ENCODE peak calls at places on chromosomes 7 and 10, in seven cellular contexts. One of them, this sample, is unnamed.

GRCh38 chr10:131692686-131693334 is 208.0 kb upstream of the PPP2R2D start:
- DNase-seq in transverse colon: no peak
- DNase-seq in upper lobe of left lung: no peak
- DNase-seq in stomach: no peak
- DNase-seq in GM23338: no peak
- DNase-seq in spleen: peak; percentile 54
- DNase-seq in HCT116: no peak
- DNase-seq in this sample: no peak

GRCh38 chr7:39595102-39595620 is 28.2 kb upstream of the RALA start:
- DNase-seq in upper lobe of left lung: no peak
- DNase-seq in stomach: no peak
- DNase-seq in transverse colon: no peak
- DNase-seq in GM23338: no peak
- DNase-seq in spleen: no peak
- DNase-seq in HCT116: no peak
- DNase-seq in this sample: no peak

GRCh38 chr7:120654241-120654640 is 203.7 kb downstream of the TSPAN12 start:
- DNase-seq in spleen: no peak
- DNase-seq in transverse colon: no peak
- DNase-seq in stomach: no peak
- DNase-seq in GM23338: no peak
- DNase-seq in upper lobe of left lung: no peak
- DNase-seq in HCT116: no peak
- DNase-seq in this sample: no peak

GRCh38 chr7:137074386-137075030 is 206.1 kb downstream of the CHRM2 start:
- DNase-seq in GM23338: no peak
- DNase-seq in upper lobe of left lung: no peak
- DNase-seq in HCT116: no peak
- DNase-seq in transverse colon: no peak
- DNase-seq in stomach: no peak
- DNase-seq in spleen: no peak
- DNase-seq in this sample: no peak

GRCh38 chr10:368579-369255 is 233.5 kb downstream of the ZMYND11 start:
- DNase-seq in spleen: peak; percentile 63
- DNase-seq in GM23338: no peak
- DNase-seq in stomach: no peak
- DNase-seq in upper lobe of left lung: peak; percentile 72
- DNase-seq in HCT116: no peak
- DNase-seq in transverse colon: no peak
- DNase-seq in this sample: no peak

GRCh38 chr7:91503934-91504575 is 239.8 kb downstream of the FZD1 start:
- DNase-seq in transverse colon: no peak
- DNase-seq in upper lobe of left lung: no peak
- DNase-seq in HCT116: no peak
- DNase-seq in spleen: no peak
- DNase-seq in GM23338: no peak
- DNase-seq in stomach: no peak
- DNase-seq in this sample: no peak

GRCh38 chr7:78130443-78131200 is 332.0 kb downstream of the PHTF2 start:
- DNase-seq in transverse colon: no peak
- DNase-seq in upper lobe of left lung: no peak
- DNase-seq in GM23338: peak; percentile 41
- DNase-seq in stomach: no peak
- DNase-seq in HCT116: no peak
- DNase-seq in spleen: no peak
- DNase-seq in this sample: no peak

GRCh38 chr10:96688789-96689188 is 31.5 kb downstream of the PIK3AP1 start:
- DNase-seq in upper lobe of left lung: no peak
- DNase-seq in GM23338: no peak
- DNase-seq in HCT116: no peak
- DNase-seq in stomach: no peak
- DNase-seq in transverse colon: no peak
- DNase-seq in spleen: no peak
- DNase-seq in this sample: no peak

GRCh38 chr10:120415709-120416330 is 41.2 kb upstream of the PLPP4 start:
- DNase-seq in upper lobe of left lung: no peak
- DNase-seq in transverse colon: no peak
- DNase-seq in spleen: no peak
- DNase-seq in stomach: no peak
- DNase-seq in GM23338: no peak
- DNase-seq in HCT116: no peak
- DNase-seq in this sample: no peak

GRCh38 chr7:138603549-138604324 is 97.4 kb downstream of the SVOPL start:
- DNase-seq in stomach: no peak
- DNase-seq in spleen: no peak
- DNase-seq in upper lobe of left lung: no peak
- DNase-seq in HCT116: no peak
- DNase-seq in GM23338: no peak
- DNase-seq in transverse colon: no peak
- DNase-seq in this sample: no peak

GRCh38 chr10:65968871-65969270 is 957.0 kb upstream of the LRRTM3 start:
- DNase-seq in spleen: no peak
- DNase-seq in upper lobe of left lung: no peak
- DNase-seq in GM23338: no peak
- DNase-seq in stomach: no peak
- DNase-seq in HCT116: no peak
- DNase-seq in transverse colon: no peak
- DNase-seq in this sample: no peak

GRCh38 chr7:69813637-69814240 is 215.5 kb downstream of the AUTS2 start:
- DNase-seq in upper lobe of left lung: no peak
- DNase-seq in spleen: no peak
- DNase-seq in HCT116: no peak
- DNase-seq in transverse colon: no peak
- DNase-seq in stomach: no peak
- DNase-seq in GM23338: no peak
- DNase-seq in this sample: no peak

GRCh38 chr10:13872411-13872810 is 285.6 kb downstream of the PRPF18 start:
- DNase-seq in stomach: no peak
- DNase-seq in spleen: no peak
- DNase-seq in transverse colon: no peak
- DNase-seq in HCT116: no peak
- DNase-seq in upper lobe of left lung: no peak
- DNase-seq in GM23338: no peak
- DNase-seq in this sample: no peak

GRCh38 chr7:80334185-80334584 is 177.7 kb downstream of the GNAT3 start:
- DNase-seq in upper lobe of left lung: no peak
- DNase-seq in transverse colon: no peak
- DNase-seq in HCT116: no peak
- DNase-seq in GM23338: no peak
- DNase-seq in stomach: no peak
- DNase-seq in spleen: no peak
- DNase-seq in this sample: no peak

GRCh38 chr7:45920543-45921380 is at the start of gene IGFBP3:
- DNase-seq in HCT116: no peak
- DNase-seq in transverse colon: no peak
- DNase-seq in GM23338: peak; percentile 85
- DNase-seq in spleen: no peak
- DNase-seq in stomach: no peak
- DNase-seq in upper lobe of left lung: peak; percentile 91
- DNase-seq in this sample: no peak

GRCh38 chr7:3463696-3464095 is 162.6 kb downstream of the SDK1 start:
- DNase-seq in HCT116: no peak
- DNase-seq in upper lobe of left lung: no peak
- DNase-seq in spleen: no peak
- DNase-seq in stomach: no peak
- DNase-seq in transverse colon: no peak
- DNase-seq in GM23338: no peak
- DNase-seq in this sample: no peak

GRCh38 chr7:143362126-143362961 is at the start of gene FAM131B:
- DNase-seq in GM23338: peak; percentile 66
- DNase-seq in HCT116: no peak
- DNase-seq in transverse colon: no peak
- DNase-seq in stomach: no peak
- DNase-seq in spleen: no peak
- DNase-seq in upper lobe of left lung: peak; percentile 84
- DNase-seq in this sample: no peak

GRCh38 chr7:150323682-150324365 is 479 bp upstream of the ACTR3C start:
- DNase-seq in HCT116: no peak
- DNase-seq in transverse colon: no peak
- DNase-seq in spleen: no peak
- DNase-seq in GM23338: no peak
- DNase-seq in stomach: no peak
- DNase-seq in upper lobe of left lung: no peak
- DNase-seq in this sample: no peak

GRCh38 chr7:25565949-25566348 is 337.7 kb upstream of the NPVF start:
- DNase-seq in HCT116: peak; percentile 44
- DNase-seq in GM23338: peak; percentile 62
- DNase-seq in upper lobe of left lung: no peak
- DNase-seq in transverse colon: peak; percentile 73
- DNase-seq in stomach: peak; percentile 71
- DNase-seq in spleen: no peak
- DNase-seq in this sample: no peak

GRCh38 chr7:45574521-45575500 is 643 bp downstream of the ADCY1 start:
- DNase-seq in upper lobe of left lung: peak; percentile 86
- DNase-seq in transverse colon: no peak
- DNase-seq in HCT116: no peak
- DNase-seq in spleen: peak; percentile 71
- DNase-seq in GM23338: peak; percentile 81
- DNase-seq in stomach: peak; percentile 29
- DNase-seq in this sample: no peak

GRCh38 chr10:43120948-43121290 is 17.3 kb upstream of the CSGALNACT2 start:
- DNase-seq in HCT116: no peak
- DNase-seq in transverse colon: peak; percentile 26
- DNase-seq in stomach: peak; percentile 26
- DNase-seq in upper lobe of left lung: no peak
- DNase-seq in GM23338: no peak
- DNase-seq in spleen: peak; percentile 85
- DNase-seq in this sample: no peak

GRCh38 chr10:116974442-116975005 is 30.5 kb downstream of the SHTN1 start:
- DNase-seq in GM23338: no peak
- DNase-seq in upper lobe of left lung: no peak
- DNase-seq in transverse colon: no peak
- DNase-seq in spleen: no peak
- DNase-seq in stomach: no peak
- DNase-seq in HCT116: peak; percentile 7
- DNase-seq in this sample: no peak

GRCh38 chr10:73873163-73873842 is 1.1 kb downstream of the CAMK2G start:
- DNase-seq in GM23338: peak; percentile 57
- DNase-seq in stomach: no peak
- DNase-seq in transverse colon: no peak
- DNase-seq in HCT116: no peak
- DNase-seq in upper lobe of left lung: no peak
- DNase-seq in spleen: no peak
- DNase-seq in this sample: no peak
- H3K4me1 ChIP-seq in GM23338: peaks cover 4% of the 10 kb centered on the region
- H3K4me1 ChIP-seq in stomach: peaks cover 81% of the 10 kb centered on the region
- H3K4me1 ChIP-seq in transverse colon: peaks cover 59% of the 10 kb centered on the region
- H3K4me1 ChIP-seq in HCT116: peaks cover 28% of the 10 kb centered on the region
- H3K4me1 ChIP-seq in upper lobe of left lung: peaks cover 50% of the 10 kb centered on the region
- H3K4me1 ChIP-seq in spleen: peaks cover 20% of the 10 kb centered on the region
- H3K4me1 ChIP-seq in this sample: peaks cover 53% of the 10 kb centered on the region

DNA sequence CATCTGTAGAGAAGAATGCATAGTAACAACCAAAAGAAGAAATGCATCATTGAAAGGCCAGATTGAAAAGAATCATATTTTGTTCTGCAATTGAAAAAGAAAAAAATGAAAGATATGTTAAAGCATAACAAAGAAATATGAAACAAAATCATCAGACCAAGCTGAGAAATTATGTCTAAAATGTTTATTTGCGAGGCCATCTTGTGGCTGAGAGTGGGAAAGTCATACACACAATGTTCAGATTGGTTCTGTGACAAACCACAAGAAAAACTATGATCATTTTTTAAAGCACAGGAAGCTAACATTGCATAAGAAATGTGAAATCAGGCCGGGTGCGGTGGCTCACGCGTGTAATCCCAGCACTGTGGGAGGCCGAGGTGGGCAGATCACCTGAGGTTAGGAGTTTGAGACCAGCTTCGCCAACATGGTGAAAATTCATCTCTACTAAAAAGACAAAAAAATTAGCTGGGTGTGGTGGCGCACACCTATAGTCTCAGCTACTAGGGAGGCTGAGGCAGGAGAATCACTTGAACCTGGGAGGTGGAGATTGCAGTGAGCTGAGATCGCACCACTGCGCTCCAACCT is 36.6 kb downstream of the ABCB5 start:
- DNase-seq in HCT116: peak; percentile 15
- DNase-seq in GM23338: no peak
- DNase-seq in stomach: no peak
- DNase-seq in spleen: no peak
- DNase-seq in upper lobe of left lung: no peak
- DNase-seq in transverse colon: no peak
- DNase-seq in this sample: no peak
- TF ChIP-seq CTCF in HCT116: peak; percentile 27
- TF ChIP-seq CTCF in GM23338: peak; percentile 64
- TF ChIP-seq CTCF in stomach: no peak
- TF ChIP-seq CTCF in spleen: no peak
- TF ChIP-seq CTCF in upper lobe of left lung: no peak
- TF ChIP-seq CTCF in transverse colon: no peak
- TF ChIP-seq CTCF in this sample: no peak

GRCh38 chr10:59311025-59311424 is 51.3 kb downstream of the FAM13C start:
- DNase-seq in upper lobe of left lung: no peak
- DNase-seq in GM23338: no peak
- DNase-seq in HCT116: no peak
- DNase-seq in transverse colon: no peak
- DNase-seq in spleen: no peak
- DNase-seq in stomach: no peak
- DNase-seq in this sample: no peak

GRCh38 chr10:59310324-59310914 is 51.9 kb downstream of the FAM13C start:
- DNase-seq in HCT116: no peak
- DNase-seq in GM23338: no peak
- DNase-seq in stomach: no peak
- DNase-seq in transverse colon: no peak
- DNase-seq in spleen: no peak
- DNase-seq in upper lobe of left lung: no peak
- DNase-seq in this sample: no peak

GRCh38 chr10:59314284-59314683 is 48.1 kb downstream of the FAM13C start:
- DNase-seq in stomach: no peak
- DNase-seq in spleen: no peak
- DNase-seq in HCT116: no peak
- DNase-seq in upper lobe of left lung: no peak
- DNase-seq in transverse colon: no peak
- DNase-seq in GM23338: no peak
- DNase-seq in this sample: no peak

GRCh38 chr10:59315465-59315864 is 46.9 kb downstream of the FAM13C start:
- DNase-seq in upper lobe of left lung: no peak
- DNase-seq in transverse colon: no peak
- DNase-seq in spleen: no peak
- DNase-seq in GM23338: no peak
- DNase-seq in HCT116: no peak
- DNase-seq in stomach: no peak
- DNase-seq in this sample: no peak

DNA sequence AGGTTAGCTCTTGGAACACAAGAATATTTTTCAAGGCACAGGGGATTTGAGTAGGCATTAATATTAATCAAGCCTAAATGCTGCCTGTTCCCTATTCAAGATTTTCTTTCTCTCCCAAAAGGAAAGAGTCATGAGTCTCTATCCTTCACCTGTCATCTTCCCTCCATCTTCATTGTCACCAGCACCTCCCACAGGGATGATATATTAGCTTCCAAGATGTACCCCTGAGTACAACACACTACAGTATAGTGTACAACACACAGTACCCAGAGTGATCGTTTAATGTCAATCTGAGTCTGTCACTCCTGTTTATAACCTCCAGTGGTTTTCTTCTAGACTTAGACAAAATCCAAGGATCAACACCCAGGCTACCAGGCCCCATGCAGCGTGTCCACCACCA is 50.1 kb downstream of the FAM13C start:
- DNase-seq in HCT116: no peak
- DNase-seq in spleen: no peak
- DNase-seq in GM23338: no peak
- DNase-seq in upper lobe of left lung: no peak
- DNase-seq in transverse colon: no peak
- DNase-seq in stomach: no peak
- DNase-seq in this sample: no peak
- TF ChIP-seq POLR2AphosphoS5 in HCT116: no peak
- TF ChIP-seq POLR2AphosphoS5 in spleen: no peak
- TF ChIP-seq POLR2AphosphoS5 in GM23338: no peak
- TF ChIP-seq POLR2AphosphoS5 in upper lobe of left lung: no peak
- TF ChIP-seq POLR2AphosphoS5 in transverse colon: no peak
- TF ChIP-seq POLR2AphosphoS5 in stomach: no peak
- TF ChIP-seq POLR2AphosphoS5 in this sample: no peak

GRCh38 chr7:105206985-105207384 is 181.7 kb downstream of the SRPK2 start:
- DNase-seq in GM23338: no peak
- DNase-seq in spleen: no peak
- DNase-seq in transverse colon: no peak
- DNase-seq in upper lobe of left lung: no peak
- DNase-seq in stomach: no peak
- DNase-seq in HCT116: no peak
- DNase-seq in this sample: no peak
- H3K4me1 ChIP-seq in GM23338: peaks cover 7% of the 10 kb centered on the region
- H3K4me1 ChIP-seq in spleen: peaks cover 10% of the 10 kb centered on the region
- H3K4me1 ChIP-seq in transverse colon: peaks cover 21% of the 10 kb centered on the region
- H3K4me1 ChIP-seq in upper lobe of left lung: peaks cover 18% of the 10 kb centered on the region
- H3K4me1 ChIP-seq in stomach: peaks cover 39% of the 10 kb centered on the region
- H3K4me1 ChIP-seq in HCT116: no peaks in the 10 kb centered on the region
- H3K4me1 ChIP-seq in this sample: peaks cover 10% of the 10 kb centered on the region

This sample was measured in vagina.